ENCODE peak calls at places on chromosomes 11 and 22, in six cellular contexts. E is body of pancreas, F is GM20000, A is BJ, I is hepatocyte, O is nephron progenitor cell. R is an unnamed sample.

GRCh38 chr11:7321708-7322448 is 70.2 kb downstream of the SYT9 start:
- DNase-seq in E (no peak), F (no peak), A (no peak), I (no peak), O (no peak), R (no peak)

GRCh38 chr11:638616-639323 is 1.7 kb downstream of the DRD4 start:
- DNase-seq in E (no peak), F (no peak), A (no peak), I (peak; percentile 38), O (peak; percentile 47), R (no peak)

GRCh38 chr11:31763296-31763695 is 47.8 kb downstream of the PAX6 start:
- DNase-seq in E (no peak), F (no peak), A (no peak), I (no peak), O (no peak), R (no peak)

GRCh38 chr11:8689726-8690255 is 7.2 kb downstream of the RPL27A start:
- DNase-seq in E (no peak), F (no peak), A (no peak), I (no peak), O (no peak), R (no peak)

GRCh38 chr22:44088976-44089570 is 65.0 kb downstream of the PARVB start:
- DNase-seq in E (no peak), F (no peak), A (peak; percentile 26), I (no peak), O (no peak), R (no peak)

GRCh38 chr11:86795962-86796361 is 4.4 kb upstream of the PRSS23 start:
- DNase-seq in E (no peak), F (no peak), A (no peak), I (no peak), O (no peak), R (no peak)

GRCh38 chr11:10715571-10715970 is 22.0 kb upstream of the IRAG1 start:
- DNase-seq in E (no peak), F (no peak), A (no peak), I (no peak), O (no peak), R (no peak)

GRCh38 chr11:72373163-72373562 is 61.2 kb downstream of the CLPB start:
- DNase-seq in E (no peak), F (no peak), A (no peak), I (peak; percentile 13), O (peak; percentile 22), R (no peak)

GRCh38 chr11:117923275-117923674 is 5.9 kb downstream of the TMPRSS13 start:
- DNase-seq in E (no peak), F (no peak), A (no peak), I (no peak), O (no peak), R (no peak)

GRCh38 chr22:48358886-48359612 is 1468.6 kb downstream of the BRD1 start:
- DNase-seq in E (no peak), F (no peak), A (no peak), I (no peak), O (no peak), R (no peak)

GRCh38 chr11:58578635-58579191 is at the start of gene ZFP91:
- DNase-seq in E (peak; percentile 99), F (peak; percentile 91), A (peak; percentile 85), I (peak; percentile 100), O (peak; percentile 95), R (peak; percentile 91)

GRCh38 chr11:57551941-57552340 is 14.5 kb downstream of the SMTNL1 start:
- DNase-seq in E (peak; percentile 82), F (no peak), A (no peak), I (no peak), O (no peak), R (no peak)

GRCh38 chr22:36323182-36323854 is 64.4 kb downstream of the MYH9 start:
- DNase-seq in E (no peak), F (no peak), A (no peak), I (no peak), O (no peak), R (no peak)

GRCh38 chr11:126570489-126570888 is 215.0 kb downstream of the ST3GAL4 start:
- DNase-seq in E (no peak), F (no peak), A (no peak), I (no peak), O (no peak), R (no peak)

GRCh38 chr11:43779306-43779705 is 98.8 kb downstream of the HSD17B12 start:
- DNase-seq in E (no peak), F (no peak), A (no peak), I (no peak), O (no peak), R (no peak)

GRCh38 chr11:57885298-57886035 is 123.9 kb downstream of the CTNND1 start:
- DNase-seq in E (peak; percentile 7), F (no peak), A (no peak), I (peak; percentile 38), O (peak; percentile 60), R (no peak)

GRCh38 chr11:34176980-34177319 is 71.5 kb downstream of the NAT10 start:
- DNase-seq in E (no peak), F (no peak), A (no peak), I (no peak), O (no peak), R (no peak)

GRCh38 chr11:122706261-122706660 is 50.7 kb downstream of the UBASH3B start:
- DNase-seq in E (no peak), F (no peak), A (peak; percentile 65), I (peak; percentile 39), O (no peak), R (no peak)

GRCh38 chr11:35418282-35418846 is 994 bp downstream of the SLC1A2 start:
- DNase-seq in E (peak; percentile 41), F (no peak), A (no peak), I (peak; percentile 26), O (peak; percentile 61), R (no peak)

GRCh38 chr22:39089928-39090327 is 7.1 kb upstream of the APOBEC3H start:
- DNase-seq in E (no peak), F (no peak), A (no peak), I (no peak), O (no peak), R (no peak)

GRCh38 chr22:44583076-44583760 is 85.2 kb upstream of the RTL6 start:
- DNase-seq in E (peak; percentile 2), F (no peak), A (no peak), I (no peak), O (no peak), R (no peak)

GRCh38 chr11:17547051-17547577 is at the start of gene OTOG:
- DNase-seq in E (no peak), F (no peak), A (no peak), I (no peak), O (peak; percentile 76), R (no peak)

GRCh38 chr11:67071420-67072284 is 15.0 kb downstream of the RHOD start:
- DNase-seq in E (peak; percentile 84), F (peak; percentile 92), A (no peak), I (peak; percentile 86), O (peak; percentile 82), R (peak; percentile 92)
- TF ChIP-seq CTCF in E (peak; percentile 70), F (peak; percentile 69), A (peak; percentile 84), I (peak; percentile 69), O (peak; percentile 81), R (peak; percentile 77)

GRCh38 chr22:46933526-46933925 is 171.1 kb downstream of the TBC1D22A start:
- DNase-seq in E (peak; percentile 26), F (no peak), A (no peak), I (no peak), O (no peak), R (no peak)

GRCh38 chr22:46931881-46932280 is 169.4 kb downstream of the TBC1D22A start:
- DNase-seq in E (no peak), F (no peak), A (no peak), I (no peak), O (no peak), R (no peak)

GRCh38 chr22:46933040-46933439 is 170.6 kb downstream of the TBC1D22A start:
- DNase-seq in E (peak; percentile 58), F (no peak), A (no peak), I (no peak), O (no peak), R (no peak)

GRCh38 chr22:46929689-46930225 is 167.3 kb downstream of the TBC1D22A start:
- DNase-seq in E (no peak), F (no peak), A (no peak), I (no peak), O (no peak), R (no peak)

DNA sequence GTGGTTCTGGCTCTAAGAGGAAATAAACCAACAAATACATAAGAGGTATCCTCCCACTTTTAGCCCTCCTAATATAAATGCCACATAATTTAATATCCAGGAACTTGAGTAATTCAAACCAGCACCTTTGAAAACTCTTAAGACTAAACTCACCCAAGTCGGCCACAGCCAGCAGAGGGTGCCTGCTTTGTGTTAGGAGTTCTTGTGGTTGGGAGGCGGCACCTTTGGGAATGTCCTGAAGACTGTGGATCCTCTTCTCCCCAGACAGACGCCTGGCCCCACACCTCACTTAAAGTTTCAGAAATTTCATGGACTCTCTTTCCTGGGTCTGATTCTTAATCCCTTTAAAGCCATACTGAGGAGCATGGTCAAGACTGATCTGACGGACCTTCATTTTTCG is 169.0 kb downstream of the TBC1D22A start:
- DNase-seq in E (peak; percentile 39), F (no peak), A (no peak), I (peak; percentile 34), O (no peak), R (no peak)
- TF ChIP-seq CTCF in E (peak; percentile 25), F (no peak), A (peak; percentile 23), I (peak; percentile 15), O (no peak), R (no peak)

DNA sequence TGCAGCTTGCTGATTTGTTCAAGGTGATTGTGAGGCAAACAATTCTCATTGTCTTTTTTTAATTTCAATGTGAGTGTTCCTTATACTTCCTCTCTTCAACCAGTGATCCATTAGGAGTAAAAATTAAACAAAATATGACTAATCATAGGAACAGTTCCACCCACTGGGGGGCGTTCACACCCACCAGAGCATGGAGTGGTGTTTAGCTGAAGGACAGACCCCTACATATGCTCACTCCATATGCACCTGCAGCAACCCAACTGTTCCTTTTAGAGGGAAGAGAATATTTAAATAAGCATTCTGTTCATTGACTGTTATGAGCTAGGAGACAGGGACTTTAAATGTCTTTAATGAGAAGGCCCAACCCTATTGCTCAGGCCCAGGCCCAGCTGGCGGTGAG is 78.7 kb upstream of the DRD2 start:
- DNase-seq in E (no peak), F (no peak), A (no peak), I (no peak), O (no peak), R (no peak)
- TF ChIP-seq CTCF in E (no peak), F (no peak), A (no peak), I (peak; percentile 12), O (no peak), R (no peak)

DNA sequence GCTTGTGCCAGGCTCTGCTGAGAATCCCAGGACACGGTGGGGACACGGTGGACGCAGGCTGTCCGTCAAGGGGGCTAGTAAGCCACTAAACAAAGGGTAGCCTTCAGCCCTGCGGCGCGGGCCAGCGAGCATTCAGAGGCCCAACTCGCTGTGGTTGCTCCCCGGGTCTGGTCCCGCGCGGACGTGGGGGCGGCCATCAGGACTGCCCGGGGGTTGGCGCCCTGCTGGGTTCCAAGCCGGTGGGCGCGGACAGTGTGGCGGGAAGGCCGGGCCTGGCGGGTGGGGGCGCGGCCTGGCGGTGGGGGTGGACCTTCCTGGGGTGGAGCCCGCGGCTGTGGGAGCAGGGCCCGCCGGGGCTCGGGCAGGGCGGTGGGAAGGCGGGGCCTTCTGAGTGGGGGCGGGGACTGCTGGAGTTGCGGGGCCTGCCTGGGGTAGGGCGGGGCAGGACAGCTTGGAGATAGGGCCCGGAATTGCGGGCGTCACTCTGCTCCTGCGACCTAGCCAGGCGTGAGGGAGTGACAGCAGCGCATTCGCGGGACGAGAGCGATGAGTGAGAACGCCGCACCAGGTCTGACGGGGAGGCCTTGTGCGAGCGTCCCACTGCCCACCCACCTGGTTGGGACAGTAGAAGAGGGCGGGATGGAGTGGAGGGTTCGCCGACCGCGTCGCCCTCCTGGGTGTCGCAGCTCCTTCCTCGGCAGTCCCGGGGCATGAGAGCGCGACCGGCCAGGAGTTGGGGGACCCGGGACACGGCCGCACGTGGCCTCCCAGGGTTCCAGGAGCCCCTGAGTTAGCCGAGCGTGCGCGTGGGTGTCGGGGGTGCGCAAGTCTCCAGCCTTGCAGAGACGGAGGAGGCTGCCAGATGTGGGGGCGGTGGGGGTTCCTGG is at the start of gene SERHL2:
- DNase-seq in E (peak; percentile 92), F (peak; percentile 94), A (peak; percentile 19), I (peak; percentile 96), O (peak; percentile 99), R (peak; percentile 92)
- TF ChIP-seq CTCF in E (no peak), F (no peak), A (no peak), I (no peak), O (no peak), R (no peak)

R was measured in GM10248.